ENCODE peak calls at places on chromosomes 5 and 9, in four cellular contexts. One of them, this sample, is unnamed.

GRCh38 chr5:125176005-125176390 is 429.6 kb upstream of the ZNF608 start:
- DNase-seq in stimulated activated CD8-positive, alpha-beta memory T cell treated with anti-CD3 and anti-CD28 coated beads, Interleukin-15, amount 100 ng/mL, for 24 hours: no peak
- DNase-seq in T-helper 9 cell: no peak
- DNase-seq in posterior vena cava: no peak
- DNase-seq in this sample: no peak

GRCh38 chr5:10330511-10331105 is 22.9 kb upstream of the MARCHF6 start:
- DNase-seq in posterior vena cava: no peak
- DNase-seq in T-helper 9 cell: no peak
- DNase-seq in stimulated activated CD8-positive, alpha-beta memory T cell treated with anti-CD3 and anti-CD28 coated beads, Interleukin-15, amount 100 ng/mL, for 24 hours: no peak
- DNase-seq in this sample: no peak

GRCh38 chr5:61461412-61461811 is 129.4 kb downstream of the ZSWIM6 start:
- DNase-seq in stimulated activated CD8-positive, alpha-beta memory T cell treated with anti-CD3 and anti-CD28 coated beads, Interleukin-15, amount 100 ng/mL, for 24 hours: no peak
- DNase-seq in T-helper 9 cell: no peak
- DNase-seq in posterior vena cava: no peak
- DNase-seq in this sample: no peak

GRCh38 chr9:93193373-93193725 is 9.4 kb downstream of the WNK2 start:
- DNase-seq in stimulated activated CD8-positive, alpha-beta memory T cell treated with anti-CD3 and anti-CD28 coated beads, Interleukin-15, amount 100 ng/mL, for 24 hours: no peak
- DNase-seq in posterior vena cava: no peak
- DNase-seq in T-helper 9 cell: no peak
- DNase-seq in this sample: no peak

GRCh38 chr5:67160985-67161384 is 35.6 kb downstream of the CD180 start:
- DNase-seq in stimulated activated CD8-positive, alpha-beta memory T cell treated with anti-CD3 and anti-CD28 coated beads, Interleukin-15, amount 100 ng/mL, for 24 hours: no peak
- DNase-seq in posterior vena cava: no peak
- DNase-seq in T-helper 9 cell: peak
- DNase-seq in this sample: no peak

GRCh38 chr9:72292874-72293607 is 72.0 kb downstream of the ZFAND5 start:
- DNase-seq in T-helper 9 cell: no peak
- DNase-seq in posterior vena cava: no peak
- DNase-seq in stimulated activated CD8-positive, alpha-beta memory T cell treated with anti-CD3 and anti-CD28 coated beads, Interleukin-15, amount 100 ng/mL, for 24 hours: no peak
- DNase-seq in this sample: no peak

GRCh38 chr9:73515216-73515615 is 363.6 kb downstream of the ANXA1 start:
- DNase-seq in posterior vena cava: no peak
- DNase-seq in T-helper 9 cell: no peak
- DNase-seq in stimulated activated CD8-positive, alpha-beta memory T cell treated with anti-CD3 and anti-CD28 coated beads, Interleukin-15, amount 100 ng/mL, for 24 hours: no peak
- DNase-seq in this sample: no peak

GRCh38 chr5:118310412-118310811 is 677.9 kb downstream of the DTWD2 start:
- DNase-seq in stimulated activated CD8-positive, alpha-beta memory T cell treated with anti-CD3 and anti-CD28 coated beads, Interleukin-15, amount 100 ng/mL, for 24 hours: no peak
- DNase-seq in T-helper 9 cell: no peak
- DNase-seq in posterior vena cava: no peak
- DNase-seq in this sample: no peak

GRCh38 chr9:35350827-35351549 is 138.9 kb upstream of the RUSC2 start:
- DNase-seq in T-helper 9 cell: no peak
- DNase-seq in stimulated activated CD8-positive, alpha-beta memory T cell treated with anti-CD3 and anti-CD28 coated beads, Interleukin-15, amount 100 ng/mL, for 24 hours: no peak
- DNase-seq in posterior vena cava: no peak
- DNase-seq in this sample: no peak

GRCh38 chr5:153619706-153620105 is 129.2 kb downstream of the GRIA1 start:
- DNase-seq in T-helper 9 cell: no peak
- DNase-seq in posterior vena cava: no peak
- DNase-seq in stimulated activated CD8-positive, alpha-beta memory T cell treated with anti-CD3 and anti-CD28 coated beads, Interleukin-15, amount 100 ng/mL, for 24 hours: no peak
- DNase-seq in this sample: no peak

GRCh38 chr5:34037829-34038228 is 5.2 kb downstream of the C1QTNF3 start:
- DNase-seq in posterior vena cava: no peak
- DNase-seq in stimulated activated CD8-positive, alpha-beta memory T cell treated with anti-CD3 and anti-CD28 coated beads, Interleukin-15, amount 100 ng/mL, for 24 hours: no peak
- DNase-seq in T-helper 9 cell: no peak
- DNase-seq in this sample: no peak

GRCh38 chr9:121984726-121985402 is 108.2 kb downstream of the TTLL11 start:
- DNase-seq in stimulated activated CD8-positive, alpha-beta memory T cell treated with anti-CD3 and anti-CD28 coated beads, Interleukin-15, amount 100 ng/mL, for 24 hours: no peak
- DNase-seq in posterior vena cava: no peak
- DNase-seq in T-helper 9 cell: no peak
- DNase-seq in this sample: no peak

GRCh38 chr9:92534199-92535159 is 1.3 kb downstream of the ECM2 start:
- DNase-seq in T-helper 9 cell: no peak
- DNase-seq in stimulated activated CD8-positive, alpha-beta memory T cell treated with anti-CD3 and anti-CD28 coated beads, Interleukin-15, amount 100 ng/mL, for 24 hours: no peak
- DNase-seq in posterior vena cava: no peak
- DNase-seq in this sample: no peak